ENCODE peak calls at places on chromosomes 5 and 9, in five cellular contexts. Z is A549, K is heart left ventricle, B is tibial nerve, M is neural crest cell. H is an unnamed sample.

GRCh38 chr9:129336130-129336528 is 158.1 kb upstream of the IER5L start:
- DNase-seq in Z (no peak), K (no peak), B (no peak), M (no peak), H (no peak)

GRCh38 chr5:144205141-144205551 is 34.5 kb downstream of the KCTD16 start:
- DNase-seq in Z (peak; percentile 34), K (peak; percentile 27), B (no peak), M (peak; percentile 10), H (no peak)

GRCh38 chr5:72252574-72253155 is 67.4 kb downstream of the MRPS27 start:
- DNase-seq in Z (no peak), K (no peak), B (no peak), M (no peak), H (no peak)

GRCh38 chr9:127567898-127568617 is 44.0 kb upstream of the STXBP1 start:
- DNase-seq in Z (no peak), K (no peak), B (no peak), M (no peak), H (no peak)

GRCh38 chr5:135179308-135179980 is 145.4 kb upstream of the PITX1 start:
- DNase-seq in Z (no peak), K (no peak), B (no peak), M (no peak), H (no peak)

GRCh38 chr9:6680797-6681146 is 35.2 kb upstream of the GLDC start:
- DNase-seq in Z (peak; percentile 67), K (peak; percentile 77), B (peak; percentile 41), M (no peak), H (no peak)

GRCh38 chr9:131675437-131676022 is 64.3 kb downstream of the RAPGEF1 start:
- DNase-seq in Z (no peak), K (no peak), B (no peak), M (no peak), H (no peak)

GRCh38 chr9:116390306-116391228 is 237.0 kb downstream of the PAPPA start:
- DNase-seq in Z (no peak), K (no peak), B (no peak), M (no peak), H (peak; percentile 39)

GRCh38 chr5:98568336-98568735 is 205.1 kb upstream of the RGMB start:
- DNase-seq in Z (no peak), K (no peak), B (no peak), M (no peak), H (no peak)

GRCh38 chr5:90598300-90598699 is 39.7 kb downstream of the ADGRV1 start:
- DNase-seq in Z (no peak), K (no peak), B (no peak), M (no peak), H (peak; percentile 38)

GRCh38 chr5:155728857-155729683 is 597.9 kb upstream of the SGCD start:
- DNase-seq in Z (no peak), K (peak; percentile 71), B (no peak), M (no peak), H (peak; percentile 41)

GRCh38 chr5:153672347-153673090 is 182.0 kb downstream of the GRIA1 start:
- DNase-seq in Z (no peak), K (no peak), B (no peak), M (no peak), H (no peak)

GRCh38 chr5:143206194-143207053 is 197.1 kb downstream of the NR3C1 start:
- DNase-seq in Z (no peak), K (no peak), B (no peak), M (no peak), H (no peak)

GRCh38 chr9:18071651-18072060 is 402.3 kb upstream of the ADAMTSL1 start:
- DNase-seq in Z (no peak), K (no peak), B (no peak), M (no peak), H (no peak)

GRCh38 chr9:21778300-21778699 is 24.1 kb upstream of the MTAP start:
- DNase-seq in Z (no peak), K (no peak), B (no peak), M (no peak), H (no peak)

GRCh38 chr9:27701664-27702063 is 128.4 kb upstream of the C9orf72 start:
- DNase-seq in Z (no peak), K (peak; percentile 45), B (peak; percentile 45), M (no peak), H (no peak)

GRCh38 chr5:64800926-64801325 is 32.2 kb downstream of the CWC27 start:
- DNase-seq in Z (no peak), K (no peak), B (no peak), M (no peak), H (no peak)

GRCh38 chr9:133861103-133861502 is 123.0 kb upstream of the SARDH start:
- DNase-seq in Z (no peak), K (no peak), B (no peak), M (no peak), H (peak; percentile 62)

GRCh38 chr5:11596657-11597071 is 307.6 kb downstream of the CTNND2 start:
- DNase-seq in Z (no peak), K (no peak), B (no peak), M (no peak), H (no peak)

GRCh38 chr9:26326473-26327044 is 566.0 kb downstream of the CAAP1 start:
- DNase-seq in Z (peak; percentile 72), K (no peak), B (peak; percentile 54), M (peak; percentile 43), H (no peak)

GRCh38 chr5:127898551-127899213 is 184.9 kb upstream of the SLC12A2 start:
- DNase-seq in Z (no peak), K (no peak), B (no peak), M (no peak), H (no peak)

GRCh38 chr9:21580636-21581353 is 98.7 kb upstream of the IFNE start:
- DNase-seq in Z (peak; percentile 92), K (no peak), B (no peak), M (no peak), H (no peak)

GRCh38 chr9:117587263-117587662 is 116.9 kb upstream of the TLR4 start:
- DNase-seq in Z (no peak), K (no peak), B (no peak), M (no peak), H (no peak)

GRCh38 chr9:1005043-1005667 is 28.7 kb downstream of the DMRT3 start:
- DNase-seq in Z (peak; percentile 67), K (no peak), B (peak; percentile 25), M (peak; percentile 18), H (no peak)
- TF ChIP-seq CTCF in Z (peak; percentile 54), K (peak; percentile 54), B (peak; percentile 33), M (peak; percentile 68), H (peak; percentile 61)

DNA sequence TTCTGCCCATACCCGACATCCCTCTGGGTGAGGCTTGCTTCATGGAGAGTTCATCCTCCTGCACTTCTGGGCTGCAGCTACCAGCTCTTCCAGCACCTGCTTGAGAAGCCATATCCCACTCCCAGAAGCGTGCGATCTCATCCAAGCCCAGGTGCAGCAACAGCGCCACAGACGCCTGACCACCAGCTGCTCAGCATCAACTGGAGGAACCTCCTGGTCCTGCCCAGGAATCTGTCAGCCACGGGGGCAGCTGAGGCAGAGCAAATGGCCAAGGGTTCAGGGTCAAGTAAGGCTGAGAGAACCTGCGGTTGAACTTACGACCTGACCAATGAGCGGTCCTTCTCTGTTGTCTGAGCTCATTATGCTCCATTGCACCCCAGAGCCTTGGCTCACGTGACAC is 362.6 kb downstream of the SEMA5A start:
- DNase-seq in Z (no peak), K (no peak), B (peak; percentile 7), M (no peak), H (no peak)
- TF ChIP-seq CTCF in Z (no peak), K (no peak), B (no peak), M (no peak), H (no peak)

GRCh38 chr9:118595719-118596305 is 773.4 kb downstream of the BRINP1 start:
- DNase-seq in Z (peak; percentile 65), K (no peak), B (no peak), M (peak; percentile 36), H (no peak)
- TF ChIP-seq CTCF in Z (peak; percentile 67), K (peak; percentile 44), B (no peak), M (peak; percentile 66), H (peak; percentile 35)

DNA sequence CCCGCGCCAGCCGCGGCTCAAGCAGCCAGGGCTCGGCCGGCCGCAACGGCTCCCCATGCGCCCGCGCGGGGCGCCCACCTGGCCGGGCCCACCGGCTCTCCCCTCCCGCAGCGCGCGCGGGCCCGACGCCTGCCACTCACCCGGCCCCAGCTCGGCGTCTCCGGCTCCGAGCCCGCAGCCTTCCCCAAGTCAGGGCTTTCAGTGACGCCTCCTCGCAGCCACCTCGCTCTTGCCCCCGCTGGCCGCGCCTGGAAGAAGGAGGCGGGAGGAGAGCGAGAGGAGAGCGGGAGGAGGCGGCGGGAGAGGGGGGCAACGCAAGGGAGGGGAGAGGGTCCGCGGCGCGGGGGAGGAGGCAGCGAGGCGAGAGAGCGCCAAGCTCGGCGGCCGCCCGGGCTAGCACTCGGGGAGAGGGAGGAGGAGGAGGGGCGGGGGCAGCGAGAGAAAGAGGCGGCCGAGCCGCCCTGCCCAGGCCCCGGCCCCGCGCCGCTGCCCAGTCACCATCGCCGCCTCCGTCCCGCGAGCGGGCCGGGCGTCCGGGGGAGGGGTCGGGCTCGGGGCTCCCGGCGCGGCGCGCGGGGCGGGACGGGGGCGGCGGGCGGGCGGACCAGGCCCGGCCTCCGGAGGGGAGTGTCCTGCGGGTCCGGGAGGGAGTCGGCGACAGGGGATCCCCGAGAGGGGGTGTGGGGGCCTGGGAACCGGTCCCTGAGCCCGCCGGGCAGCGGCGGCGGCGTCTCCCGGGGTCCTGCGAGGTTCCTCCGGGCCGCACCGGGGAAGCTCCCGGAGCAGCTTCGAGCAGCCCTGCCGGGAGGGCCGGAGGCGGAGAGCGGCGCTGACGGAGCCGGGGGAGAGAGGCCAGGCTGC is at the start of gene LHFPL2:
- DNase-seq in Z (peak; percentile 67), K (peak; percentile 85), B (peak; percentile 70), M (peak; percentile 81), H (peak; percentile 51)
- TF ChIP-seq CTCF in Z (no peak), K (no peak), B (no peak), M (no peak), H (no peak)

DNA sequence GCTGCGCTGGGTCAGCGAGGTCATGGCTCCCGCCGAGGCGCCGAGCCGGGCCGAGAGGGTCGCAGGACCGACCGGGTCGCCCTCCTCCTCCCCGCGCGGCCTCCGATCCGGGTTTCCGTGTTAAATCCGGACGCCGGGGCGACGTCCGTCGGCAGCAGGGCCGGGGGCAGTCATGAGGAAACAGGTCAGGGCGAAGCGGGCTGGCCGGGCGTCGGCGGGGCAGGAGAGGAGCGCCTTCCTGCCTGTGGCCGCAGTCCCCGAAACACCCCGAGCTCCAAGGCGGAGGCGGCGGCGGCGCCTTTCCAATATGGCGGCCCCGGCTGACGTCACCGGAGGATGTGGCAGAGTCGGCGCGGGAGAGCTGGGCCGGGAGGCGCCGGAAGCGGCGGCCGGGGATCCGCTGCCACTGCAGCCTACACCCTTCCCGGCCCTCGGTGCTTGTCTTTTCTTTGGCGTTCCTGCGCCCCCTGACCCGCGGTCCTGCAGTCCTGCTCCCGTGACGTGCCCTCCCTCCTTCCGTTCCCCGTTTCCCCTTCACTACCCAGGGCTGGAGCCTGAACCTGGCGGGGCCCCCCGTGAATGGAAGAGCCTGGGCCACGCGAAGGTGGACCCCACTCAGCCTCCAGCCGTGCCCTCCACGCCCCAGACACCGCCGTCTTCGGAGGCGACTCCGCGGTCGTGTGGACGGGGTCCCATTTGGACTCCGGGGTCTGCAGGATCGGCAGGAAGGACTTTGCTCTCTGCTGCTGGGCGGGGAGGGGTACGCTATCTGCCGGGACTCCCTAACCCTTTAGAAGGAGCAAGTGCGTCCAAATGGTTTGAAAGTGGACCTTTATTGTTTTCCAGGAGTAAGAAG is at the start of gene GOLPH3:
- DNase-seq in Z (peak; percentile 88), K (peak; percentile 95), B (peak; percentile 94), M (peak; percentile 88), H (peak; percentile 75)
- TF ChIP-seq CTCF in Z (no peak), K (no peak), B (peak; percentile 56), M (peak; percentile 17), H (no peak)

DNA sequence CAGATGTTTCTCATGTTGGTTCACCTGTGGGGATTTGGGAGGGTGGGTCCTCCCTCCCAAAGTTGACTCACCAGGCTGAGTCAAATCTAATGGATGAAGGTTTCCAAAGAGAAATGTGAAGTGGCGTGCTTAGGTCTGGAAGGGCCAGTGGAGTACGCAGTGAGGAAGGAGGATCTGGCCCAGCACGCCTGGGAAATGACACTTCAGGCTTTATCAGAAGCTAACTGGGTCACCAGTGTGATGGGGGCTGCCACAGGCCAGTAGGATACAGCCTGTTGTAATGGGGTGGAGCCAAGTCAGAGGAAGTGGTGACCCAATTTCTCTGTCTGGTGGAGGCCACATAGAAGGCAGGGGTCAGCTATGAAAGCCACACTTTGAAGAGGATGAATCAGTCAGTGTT is 18.0 kb downstream of the POLR1E start:
- DNase-seq in Z (no peak), K (peak; percentile 55), B (no peak), M (no peak), H (no peak)
- TF ChIP-seq CTCF in Z (no peak), K (no peak), B (no peak), M (no peak), H (no peak)

H was measured in D721Med.